ENCODE peak calls at places on chromosomes 13 and 19, in seven cellular contexts. B is astrocyte of the cerebellum, Q is ascending aorta, D is cardiac fibroblast, S is suprapubic skin, L is tibial nerve, V is fibroblast of the aortic adventitia. Y is an unnamed sample.

GRCh38 chr19:43105496-43105895 is 23.0 kb upstream of the PSG2 start:
- DNase-seq in S (no peak), L (no peak), Q (no peak), D (no peak), B (no peak), V (no peak), Y (no peak)

GRCh38 chr19:51473009-51473707 is 5.2 kb upstream of the CEACAM18 start:
- DNase-seq in Q (peak), D (peak), V (peak), S (peak), L (peak), B (peak), Y (no peak)

GRCh38 chr19:29671393-29672076 is 6.3 kb downstream of the PLEKHF1 start:
- DNase-seq in V (peak), Q (peak), B (no peak), L (no peak), D (peak), S (no peak), Y (peak)

GRCh38 chr13:99214232-99214631 is 13.6 kb downstream of the UBAC2 start:
- DNase-seq in L (no peak), D (no peak), Q (no peak), B (no peak), S (no peak), V (no peak), Y (no peak)

GRCh38 chr19:46955114-46955812 is 64.4 kb upstream of the NPAS1 start:
- DNase-seq in Q (no peak), L (no peak), D (peak), B (no peak), V (peak), S (no peak), Y (no peak)

GRCh38 chr13:91586609-91587008 is 188.2 kb downstream of the GPC5 start:
- DNase-seq in V (no peak), D (no peak), B (no peak), L (no peak), Q (no peak), S (no peak), Y (no peak)

GRCh38 chr19:16160943-16161560 is 12.3 kb downstream of the CIB3 start:
- DNase-seq in B (peak), L (no peak), D (peak), S (no peak), V (peak), Q (no peak), Y (no peak)

GRCh38 chr13:57063007-57063406 is 77.7 kb upstream of the PRR20A start:
- DNase-seq in Q (no peak), B (no peak), D (no peak), V (no peak), L (no peak), S (no peak), Y (no peak)

GRCh38 chr13:54241719-54242118 is 1213.1 kb downstream of the OLFM4 start:
- DNase-seq in V (no peak), D (no peak), Q (no peak), B (peak), L (no peak), S (no peak), Y (no peak)

GRCh38 chr19:40584007-40584406 is 7.3 kb downstream of the SHKBP1 start:
- DNase-seq in D (no peak), S (no peak), Q (no peak), V (no peak), L (no peak), B (no peak), Y (no peak)

GRCh38 chr13:111337206-111337605 is 16.8 kb downstream of the TEX29 start:
- DNase-seq in S (no peak), D (peak), Q (peak), B (peak), V (peak), L (no peak), Y (peak)

GRCh38 chr19:30071871-30072270 is 129.8 kb downstream of the URI1 start:
- DNase-seq in S (peak), Q (peak), B (no peak), L (peak), V (no peak), D (no peak), Y (no peak)

GRCh38 chr13:85313761-85314503 is 485.3 kb downstream of the SLITRK6 start:
- DNase-seq in Q (no peak), D (no peak), S (no peak), B (peak), L (no peak), V (no peak), Y (no peak)

GRCh38 chr13:51971520-51972426 is 39.5 kb downstream of the ATP7B start:
- DNase-seq in D (no peak), Q (no peak), B (no peak), L (no peak), S (no peak), V (no peak), Y (no peak)

GRCh38 chr19:56566904-56567273 is 379 bp upstream of the ZNF470 start:
- DNase-seq in D (peak), B (no peak), S (no peak), V (no peak), Q (peak), L (no peak), Y (peak)

GRCh38 chr19:47461876-47462275 is 9.8 kb downstream of the SLC8A2 start:
- DNase-seq in B (no peak), V (no peak), L (no peak), S (no peak), D (no peak), Q (no peak), Y (no peak)

GRCh38 chr13:112664501-112665203 is 25.2 kb upstream of the ATP11A start:
- DNase-seq in D (no peak), V (no peak), L (no peak), Q (no peak), S (no peak), B (no peak), Y (no peak)

GRCh38 chr19:51311388-51312257 is at the start of gene IGLON5:
- DNase-seq in D (no peak), S (no peak), V (no peak), B (no peak), Q (no peak), L (no peak), Y (no peak)

GRCh38 chr19:33302974-33303790 is 848 bp upstream of the CEBPA start:
- DNase-seq in S (no peak), B (no peak), L (no peak), V (peak), D (peak), Q (peak), Y (no peak)

GRCh38 chr13:51525567-51526165 is 58.6 kb upstream of the WDFY2 start:
- DNase-seq in L (no peak), S (no peak), Q (no peak), D (no peak), V (peak), B (no peak), Y (no peak)

GRCh38 chr19:5343848-5344247 is 3.2 kb upstream of the PTPRS start:
- DNase-seq in B (no peak), L (no peak), D (peak), Q (no peak), S (no peak), V (peak), Y (no peak)

GRCh38 chr13:90732049-90732448 is 615.4 kb upstream of the MIR17HG start:
- DNase-seq in Q (no peak), B (no peak), L (no peak), S (no peak), V (no peak), D (no peak), Y (no peak)

GRCh38 chr19:5171711-5172110 is 168.9 kb downstream of the PTPRS start:
- DNase-seq in B (no peak), L (no peak), D (no peak), S (no peak), Q (no peak), V (no peak), Y (no peak)

GRCh38 chr19:46944918-46945628 is 74.6 kb upstream of the NPAS1 start:
- DNase-seq in Q (peak), B (no peak), D (peak), S (no peak), V (peak), L (peak), Y (peak)

GRCh38 chr19:40365613-40366401 is 17.3 kb downstream of the PLD3 start:
- DNase-seq in Q (no peak), D (peak), S (no peak), B (peak), L (peak), V (peak), Y (no peak)

GRCh38 chr13:45445053-45445452 is 19.7 kb upstream of the COG3 start:
- DNase-seq in Q (peak), B (no peak), L (no peak), S (no peak), V (no peak), D (no peak), Y (no peak)

GRCh38 chr13:94515911-94516310 is 36.4 kb upstream of the DCT start:
- DNase-seq in S (no peak), V (no peak), D (no peak), Q (no peak), L (no peak), B (no peak), Y (no peak)

GRCh38 chr19:802497-802887 is 5.2 kb downstream of the PTBP1 start:
- DNase-seq in B (peak), Q (no peak), S (no peak), V (peak), L (no peak), D (peak), Y (no peak)

GRCh38 chr19:1837625-1838105 is 10.6 kb downstream of the REXO1 start:
- DNase-seq in S (no peak), Q (no peak), L (no peak), V (no peak), D (peak), B (no peak), Y (no peak)

GRCh38 chr13:99908129-99908805 is 63.3 kb downstream of the ZIC5 start:
- DNase-seq in L (no peak), S (no peak), V (peak), B (peak), Q (no peak), D (no peak), Y (no peak)

GRCh38 chr19:39052243-39052746 is 19.9 kb upstream of the FBXO27 start:
- DNase-seq in B (no peak), S (no peak), Q (no peak), V (peak), L (peak), D (peak), Y (no peak)

GRCh38 chr13:72970301-72970880 is 88.4 kb upstream of the KLF5 start:
- DNase-seq in D (no peak), Q (no peak), V (no peak), B (no peak), L (no peak), S (no peak), Y (no peak)

GRCh38 chr19:5038631-5039271 is 69.8 kb downstream of the KDM4B start:
- DNase-seq in V (peak), L (no peak), B (no peak), Q (no peak), D (peak), S (no peak), Y (no peak)

GRCh38 chr19:55000761-55001160 is 34.6 kb downstream of the NLRP2 start:
- DNase-seq in D (no peak), B (no peak), Q (no peak), L (no peak), V (no peak), S (no peak), Y (no peak)

GRCh38 chr19:55005684-55006488 is 32.2 kb downstream of the GP6 start:
- DNase-seq in Q (no peak), B (no peak), V (no peak), S (no peak), D (no peak), L (no peak), Y (peak)
- H3K4me3 ChIP-seq in Q (peak), B (no peak), V (no peak), S (peak), D (no peak), L (no peak), Y (peak)

DNA sequence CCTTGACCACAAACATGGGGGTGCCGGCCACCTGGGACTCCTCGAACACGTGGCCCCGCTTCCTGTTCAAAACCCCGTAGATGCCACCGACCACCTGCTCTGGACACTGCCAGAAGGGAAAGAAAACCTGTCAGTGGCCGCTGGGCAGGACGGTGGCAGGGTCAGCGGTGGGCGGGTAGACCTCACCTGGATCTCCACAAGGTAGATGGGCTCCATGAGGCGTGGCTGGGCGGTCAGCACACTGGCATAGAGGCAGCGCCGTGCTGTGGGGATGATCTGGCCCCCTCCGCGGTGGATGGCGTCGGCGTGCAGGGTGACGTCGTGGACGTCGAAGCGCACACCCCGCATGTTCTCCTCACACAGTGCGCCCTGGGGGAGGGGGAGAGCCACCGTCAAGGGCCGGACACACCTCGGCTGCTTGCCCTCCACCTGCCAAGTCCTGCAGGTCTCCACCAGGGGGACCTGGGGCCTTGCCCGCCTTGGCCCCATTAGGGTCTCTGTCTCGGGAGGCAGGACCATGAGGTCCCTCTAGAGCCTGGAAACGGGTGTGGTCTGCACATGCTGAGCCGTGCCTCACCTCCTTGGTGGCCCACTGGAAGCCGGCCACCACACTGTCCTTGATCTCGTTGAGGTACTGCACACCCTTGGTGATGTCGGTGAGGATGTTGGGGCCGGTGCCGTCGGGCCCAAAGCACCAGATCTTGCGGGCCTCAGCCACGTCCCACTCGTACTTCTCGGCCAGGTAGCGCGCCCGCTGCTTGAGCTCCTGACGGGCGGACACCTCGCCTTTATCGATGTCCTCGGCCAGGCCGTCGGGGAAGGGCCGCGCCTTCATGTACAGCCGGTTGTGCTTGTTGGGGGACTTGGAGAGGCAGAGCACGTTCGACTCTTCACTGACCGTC is 6.6 kb upstream of the DAPK3 start:
- DNase-seq in V (no peak), B (no peak), D (no peak), Q (no peak), L (no peak), S (no peak), Y (no peak)
- TF ChIP-seq CTCF in V (peak), B (peak), D (peak), Q (no peak), L (no peak), S (no peak), Y (peak)

GRCh38 chr13:40472427-40473220 is 193.8 kb downstream of the FOXO1 start:
- DNase-seq in Q (peak), S (no peak), V (no peak), D (no peak), B (no peak), L (no peak), Y (no peak)

GRCh38 chr13:40469581-40470282 is 196.7 kb downstream of the FOXO1 start:
- DNase-seq in L (no peak), Q (peak), B (no peak), V (peak), S (no peak), D (peak), Y (no peak)

GRCh38 chr13:40470665-40471064 is 195.8 kb downstream of the FOXO1 start:
- DNase-seq in B (no peak), D (peak), S (no peak), L (peak), Q (peak), V (peak), Y (no peak)

GRCh38 chr13:40468227-40468838 is 198.1 kb downstream of the FOXO1 start:
- DNase-seq in D (no peak), S (no peak), Q (no peak), B (no peak), L (no peak), V (no peak), Y (no peak)

GRCh38 chr13:40471911-40472310 is 194.5 kb downstream of the FOXO1 start:
- DNase-seq in L (no peak), S (no peak), Q (peak), V (no peak), B (no peak), D (no peak), Y (no peak)
- H3K4me3 ChIP-seq in L (no peak), S (no peak), Q (no peak), V (no peak), B (no peak), D (no peak), Y (no peak)

DNA sequence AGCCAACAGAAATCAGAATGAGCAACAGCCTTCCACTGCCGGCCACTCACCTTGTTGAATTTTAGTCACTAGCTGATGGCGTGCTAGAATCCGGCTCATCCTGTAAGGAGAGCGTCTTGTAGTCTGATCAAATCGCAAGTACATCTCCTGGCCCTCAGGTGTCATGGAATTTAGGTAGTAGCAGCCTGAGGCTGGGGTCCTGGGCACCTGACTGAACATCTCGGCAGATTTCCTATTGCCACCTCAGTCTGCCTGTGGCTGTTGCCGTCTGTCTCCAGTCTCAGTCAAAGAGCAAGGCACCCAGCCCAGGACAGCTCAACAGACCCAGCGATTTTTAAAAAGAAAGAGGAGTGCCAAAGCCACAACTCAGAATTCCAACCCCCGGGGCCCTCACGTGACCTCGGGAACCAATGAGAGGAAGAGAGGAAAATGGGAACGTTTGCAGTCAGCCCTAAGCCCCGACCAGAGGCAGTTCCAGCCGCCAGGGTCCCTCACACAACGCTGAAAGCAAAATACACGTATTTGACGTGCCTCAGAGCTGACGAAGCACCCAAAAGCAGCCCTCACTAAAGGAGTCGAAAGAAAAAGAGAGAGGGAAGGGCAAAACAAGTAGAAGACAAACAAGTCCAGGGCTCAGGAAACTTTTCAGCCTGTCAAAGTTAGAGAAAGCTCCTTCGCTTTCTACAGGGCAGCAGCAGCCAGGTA is at the start of gene STARD13:
- DNase-seq in S (peak), V (peak), B (peak), L (peak), Q (peak), D (peak), Y (peak)
- TF ChIP-seq CTCF in S (peak), V (peak), B (peak), L (peak), Q (peak), D (peak), Y (peak)

GRCh38 chr19:17968376-17968775 is 1.5 kb downstream of the KCNN1 start:
- DNase-seq in Q (no peak), S (no peak), D (no peak), L (no peak), V (no peak), B (no peak), Y (no peak)

GRCh38 chr19:17965370-17966114 is 1.4 kb upstream of the KCNN1 start:
- DNase-seq in L (no peak), V (no peak), D (no peak), Q (no peak), S (no peak), B (no peak), Y (no peak)

GRCh38 chr19:17967258-17968051 is 548 bp downstream of the KCNN1 start:
- DNase-seq in B (no peak), S (no peak), Q (no peak), D (no peak), L (no peak), V (no peak), Y (no peak)

GRCh38 chr19:17966115-17966455 is 822 bp upstream of the KCNN1 start:
- DNase-seq in B (no peak), S (no peak), D (no peak), L (no peak), Q (no peak), V (no peak), Y (no peak)

DNA sequence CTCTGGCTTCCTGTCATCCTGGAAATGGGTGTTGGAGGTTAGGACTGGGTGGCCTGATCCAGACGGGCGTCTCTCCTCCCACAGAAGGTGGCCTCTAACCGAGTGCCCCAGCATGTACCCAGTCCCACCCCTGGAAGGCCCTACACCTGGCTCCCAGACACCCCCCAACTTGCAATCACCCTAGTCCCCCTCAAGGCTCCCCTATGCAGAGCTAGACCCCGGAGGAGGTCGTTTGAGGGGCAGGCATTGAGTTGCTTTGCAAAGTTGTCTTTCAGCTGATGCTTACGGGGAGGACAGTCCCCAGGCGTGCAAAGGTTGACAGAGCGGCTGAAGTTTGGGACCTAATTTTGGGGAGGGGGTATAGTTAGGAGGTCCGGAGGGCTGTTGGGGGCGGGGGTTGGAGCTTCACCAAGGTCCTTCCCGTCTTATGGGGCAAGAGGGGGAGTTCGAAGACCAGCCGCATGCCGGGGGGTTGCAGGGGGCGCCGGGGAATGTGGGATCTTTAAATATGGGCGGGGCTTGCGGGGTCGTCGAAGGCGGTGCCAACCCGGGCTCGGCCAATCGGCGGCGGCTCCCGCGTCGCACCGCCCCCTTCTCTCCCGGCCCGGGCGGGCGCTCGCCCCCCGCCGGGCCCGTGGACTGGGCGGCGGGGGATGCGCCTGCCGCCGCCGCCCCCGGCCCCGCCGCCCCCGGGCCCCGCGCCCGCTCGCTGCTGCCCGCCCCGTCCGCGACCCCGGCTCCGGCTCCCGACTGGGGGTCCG is at the start of gene KCNN1:
- DNase-seq in D (no peak), Q (no peak), L (no peak), V (no peak), S (no peak), B (no peak), Y (no peak)
- H3K4me3 ChIP-seq in D (peak), Q (no peak), L (no peak), V (no peak), S (peak), B (peak), Y (no peak)

GRCh38 chr19:41597600-41598041 is 21.7 kb downstream of the CEACAM21 start:
- DNase-seq in L (peak), V (peak), D (peak), Q (peak), B (peak), S (no peak), Y (peak)
- TF ChIP-seq CTCF in L (peak), V (peak), D (peak), Q (peak), B (peak), S (peak), Y (peak)

GRCh38 chr19:11356676-11357550 is 1.7 kb downstream of the PLPPR2 start:
- DNase-seq in B (no peak), L (no peak), D (no peak), V (no peak), S (no peak), Q (no peak), Y (no peak)
- H3K4me3 ChIP-seq in B (no peak), L (no peak), D (no peak), V (peak), S (no peak), Q (no peak), Y (no peak)

Y was measured in epithelial cell of proximal tubule.